ENCODE peak calls at places on chromosomes 16 and 17, in ten cellular contexts. C, S, Z, J, F, Q, K, E, P and R are unnamed samples.
A peak's percentile ranks its signal among the peaks of the same experiment; 100 is the strongest.

GRCh38 chr16:85005278-85006069 is 5.9 kb downstream of the ZDHHC7 start:
- DNase-seq in C (no peak), S (peak; percentile 87), Z (no peak), J (no peak), F (no peak), Q (peak; percentile 57), K (no peak), E (no peak), P (no peak), R (no peak)

GRCh38 chr17:20930065-20930760 is 112.6 kb downstream of the USP22 start:
- DNase-seq in C (no peak), S (no peak), Z (no peak), J (no peak), F (no peak), Q (no peak), K (no peak), E (no peak), P (no peak), R (no peak)

GRCh38 chr17:42484304-42484703 is 25.6 kb downstream of the ATP6V0A1 start:
- DNase-seq in C (peak; percentile 95), S (no peak), Z (no peak), J (no peak), F (peak; percentile 61), Q (no peak), K (no peak), E (peak; percentile 81), P (peak; percentile 5), R (no peak)

GRCh38 chr16:68901910-68902309 is 58.6 kb downstream of the TANGO6 start:
- DNase-seq in C (no peak), S (peak; percentile 22), Z (no peak), J (no peak), F (no peak), Q (no peak), K (no peak), E (no peak), P (no peak), R (no peak)

GRCh38 chr17:21843951-21844590 is 151.7 kb downstream of the KCNJ18 start:
- DNase-seq in C (no peak), S (no peak), Z (no peak), J (no peak), F (no peak), Q (no peak), K (no peak), E (no peak), P (no peak), R (no peak)

GRCh38 chr16:1158456-1159324 is 5.8 kb downstream of the CACNA1H start:
- DNase-seq in C (no peak), S (no peak), Z (no peak), J (peak; percentile 78), F (no peak), Q (peak; percentile 84), K (no peak), E (no peak), P (no peak), R (peak; percentile 95)

GRCh38 chr16:65621640-65622039 is 499.8 kb upstream of the CDH11 start:
- DNase-seq in C (no peak), S (no peak), Z (peak; percentile 15), J (no peak), F (no peak), Q (no peak), K (no peak), E (no peak), P (no peak), R (no peak)

GRCh38 chr16:21685034-21685455 is 21.3 kb downstream of the OTOA start:
- DNase-seq in C (no peak), S (no peak), Z (no peak), J (no peak), F (no peak), Q (no peak), K (no peak), E (no peak), P (no peak), R (no peak)

GRCh38 chr17:46212634-46213435 is 19.6 kb upstream of the KANSL1 start:
- DNase-seq in C (peak; percentile 80), S (peak; percentile 91), Z (peak; percentile 78), J (no peak), F (peak; percentile 46), Q (peak; percentile 62), K (no peak), E (peak; percentile 65), P (peak; percentile 25), R (peak; percentile 57)